ENCODE peak calls at places on chromosomes 1 and 21, in five cellular contexts. Z is GM06990, I is choroid plexus epithelial cell, F is fibroblast of lung, N is BJ. Q is an unnamed sample.

GRCh38 chr1:67766117-67766978 is 66.9 kb downstream of the GNG12 start:
- DNase-seq in I (peak), F (peak), Z (no peak), N (peak), Q (peak)

GRCh38 chr1:87115317-87115885 is 201.0 kb downstream of the HS2ST1 start:
- DNase-seq in F (peak), Z (no peak), N (peak), I (peak), Q (peak)

GRCh38 chr1:158007180-158007579 is 13.7 kb downstream of the KIRREL1 start:
- DNase-seq in F (no peak), Z (no peak), I (no peak), N (no peak), Q (no peak)

GRCh38 chr1:37358992-37359391 is 115.4 kb upstream of the ZC3H12A start:
- DNase-seq in Z (no peak), N (no peak), F (no peak), I (no peak), Q (no peak)

GRCh38 chr21:37166733-37167132 is 93.7 kb downstream of the TTC3 start:
- DNase-seq in I (no peak), F (no peak), Z (no peak), N (no peak), Q (no peak)

GRCh38 chr1:44643721-44644330 is 30.5 kb downstream of the TMEM53 start:
- DNase-seq in I (no peak), F (peak), N (no peak), Z (no peak), Q (no peak)

GRCh38 chr21:45640888-45641479 is 2.5 kb upstream of the PCBP3 start:
- DNase-seq in N (no peak), Z (no peak), F (peak), I (peak), Q (peak)

GRCh38 chr1:219340796-219341195 is 167.1 kb downstream of the LYPLAL1 start:
- DNase-seq in N (no peak), I (no peak), Z (no peak), F (peak), Q (no peak)

GRCh38 chr1:165683848-165684485 is 14.4 kb downstream of the ALDH9A1 start:
- DNase-seq in I (peak), F (no peak), N (no peak), Z (no peak), Q (no peak)

GRCh38 chr1:160797163-160797797 is 1.3 kb downstream of the LY9 start:
- DNase-seq in Z (peak), F (no peak), N (no peak), I (no peak), Q (no peak)

GRCh38 chr1:966135-966602 is at the start of gene PLEKHN1:
- DNase-seq in Z (no peak), F (peak), I (no peak), N (no peak), Q (peak)

GRCh38 chr21:16422702-16423101 is 692.9 kb downstream of the USP25 start:
- DNase-seq in F (peak), N (no peak), Z (no peak), I (no peak), Q (no peak)

GRCh38 chr1:232648316-232648715 is 18.4 kb upstream of the SIPA1L2 start:
- DNase-seq in N (no peak), Z (no peak), I (peak), F (peak), Q (peak)

GRCh38 chr21:15797577-15798363 is 68.0 kb downstream of the USP25 start:
- DNase-seq in Z (no peak), I (peak), F (peak), N (no peak), Q (peak)

GRCh38 chr1:6603851-6604558 is 1.3 kb upstream of the KLHL21 start:
- DNase-seq in I (peak), Z (no peak), N (peak), F (peak), Q (peak)

DNA sequence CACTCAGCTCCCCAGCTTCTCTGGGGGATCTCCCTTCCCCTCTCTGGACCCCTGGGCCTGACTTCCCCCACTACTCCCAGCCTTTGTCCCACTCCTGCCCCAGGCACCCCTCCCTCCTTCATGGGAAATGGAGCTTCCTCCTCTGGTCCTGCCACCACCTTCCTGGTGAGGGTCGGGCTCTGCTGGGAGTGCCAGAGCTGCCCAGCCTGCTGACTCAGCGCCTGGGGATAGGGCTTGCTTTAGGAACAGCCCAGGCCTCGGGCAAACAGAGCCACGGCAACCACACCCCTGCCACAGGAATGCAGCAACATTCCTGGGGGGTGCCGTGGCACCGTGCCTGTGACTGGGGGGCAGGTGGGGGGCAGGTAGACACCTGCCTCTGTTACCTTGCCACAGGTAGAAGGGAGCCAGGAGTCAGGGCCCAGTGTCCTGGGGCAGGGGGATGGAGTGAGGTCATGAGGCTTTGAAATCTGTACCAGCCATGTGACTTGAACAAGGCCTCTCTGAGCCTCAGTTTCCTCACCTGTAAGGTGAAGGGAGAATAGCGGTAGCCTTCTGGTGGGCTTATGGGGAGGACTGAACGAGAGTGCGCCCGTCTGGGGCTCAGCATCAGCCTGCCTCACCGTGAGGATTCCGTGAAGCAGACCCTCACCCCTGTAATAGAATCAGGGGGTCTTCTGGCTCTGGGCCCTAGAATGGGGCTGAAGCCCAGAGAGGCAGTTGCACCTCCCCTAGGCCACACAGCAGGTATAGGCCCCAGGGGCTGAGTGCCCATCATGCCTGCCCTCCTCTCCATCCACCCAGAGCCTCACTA is 17.8 kb upstream of the EPHA2 start:
- DNase-seq in I (peak), Z (no peak), N (no peak), F (peak), Q (peak)
- H3K4me3 ChIP-seq in I (no peak), Z (no peak), N (no peak), F (no peak), Q (no peak)

GRCh38 chr1:228158151-228158571 is 7.4 kb upstream of the IBA57 start:
- DNase-seq in N (no peak), F (no peak), Z (no peak), I (no peak), Q (no peak)
- H3K4me3 ChIP-seq in N (no peak), F (no peak), Z (no peak), I (no peak), Q (no peak)

GRCh38 chr1:183731151-183731550 is 73.8 kb upstream of the RGL1 start:
- DNase-seq in Z (no peak), I (no peak), N (no peak), F (no peak), Q (no peak)
- H3K4me3 ChIP-seq in Z (no peak), I (no peak), N (no peak), F (no peak), Q (no peak)

GRCh38 chr1:8678688-8679410 is 138.6 kb downstream of the RERE start:
- DNase-seq in Z (no peak), F (peak), N (no peak), I (peak), Q (no peak)

GRCh38 chr1:8679411-8679800 is 138.0 kb downstream of the RERE start:
- DNase-seq in I (peak), N (no peak), Z (no peak), F (peak), Q (peak)

GRCh38 chr1:8680628-8681316 is 136.7 kb downstream of the RERE start:
- DNase-seq in N (no peak), F (no peak), I (no peak), Z (no peak), Q (no peak)

GRCh38 chr1:8681317-8681650 is 136.2 kb downstream of the RERE start:
- DNase-seq in Z (no peak), N (no peak), I (no peak), F (no peak), Q (no peak)

GRCh38 chr1:8679929-8680504 is 137.4 kb downstream of the RERE start:
- DNase-seq in F (no peak), N (no peak), I (no peak), Z (no peak), Q (no peak)
- H3K4me3 ChIP-seq in F (no peak), N (no peak), I (no peak), Z (peak), Q (no peak)

GRCh38 chr1:206582537-206583460 is 29.5 kb downstream of the EIF2D start:
- DNase-seq in F (no peak), Z (no peak), I (no peak), N (no peak), Q (no peak)

GRCh38 chr1:206579747-206580437 is 32.4 kb downstream of the EIF2D start:
- DNase-seq in Z (peak), N (no peak), I (no peak), F (peak), Q (no peak)

GRCh38 chr1:206581571-206581981 is 30.7 kb downstream of the EIF2D start:
- DNase-seq in I (no peak), Z (no peak), N (no peak), F (no peak), Q (no peak)

GRCh38 chr1:206578959-206579358 is 33.3 kb downstream of the EIF2D start:
- DNase-seq in I (no peak), F (no peak), Z (no peak), N (no peak), Q (no peak)

GRCh38 chr1:206580438-206581113 is 31.7 kb downstream of the EIF2D start:
- DNase-seq in Z (no peak), N (no peak), I (no peak), F (no peak), Q (no peak)
- H3K4me3 ChIP-seq in Z (peak), N (no peak), I (no peak), F (no peak), Q (no peak)

DNA sequence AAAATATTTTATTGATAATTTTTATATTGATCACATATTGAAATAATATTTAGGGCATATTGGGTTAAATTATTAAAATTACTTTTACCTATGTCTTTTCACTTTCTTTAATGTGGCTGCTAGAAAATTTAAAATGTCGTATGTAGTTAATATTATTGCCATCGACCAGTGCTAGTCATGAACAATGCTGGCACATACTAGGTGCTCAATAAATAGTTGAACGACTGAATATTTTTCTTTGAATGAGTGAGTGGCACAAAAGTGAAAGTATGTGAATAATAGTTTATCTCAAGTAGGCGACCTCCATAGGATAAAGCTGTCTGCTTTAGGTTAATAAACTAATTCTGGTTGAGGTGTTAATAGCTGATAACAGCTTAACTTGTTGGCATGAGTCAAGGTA is 150.8 kb upstream of the FGGY start:
- DNase-seq in N (no peak), I (no peak), F (no peak), Z (no peak), Q (no peak)
- H3K4me3 ChIP-seq in N (no peak), I (no peak), F (peak), Z (peak), Q (no peak)

GRCh38 chr1:111621050-111621449 is 1.5 kb downstream of the RAP1A start:
- DNase-seq in N (no peak), Z (no peak), I (peak), F (peak), Q (no peak)
- H3K4me3 ChIP-seq in N (peak), Z (peak), I (peak), F (peak), Q (peak)

GRCh38 chr1:154329551-154330131 is 4.3 kb downstream of the ATP8B2 start:
- DNase-seq in Z (no peak), I (no peak), N (no peak), F (no peak), Q (no peak)
- H3K4me3 ChIP-seq in Z (no peak), I (no peak), N (no peak), F (peak), Q (no peak)

GRCh38 chr1:24535021-24535424 is 20.9 kb upstream of the NCMAP start:
- DNase-seq in N (no peak), Z (peak), F (no peak), I (peak), Q (no peak)
- H3K4me3 ChIP-seq in N (no peak), Z (peak), F (no peak), I (no peak), Q (no peak)

Q was measured in fibroblast of villous mesenchyme.